ENCODE peak calls at places on chromosome 6, in nine cellular contexts. Y, M, J, V, N, P, Z, L and U are unnamed samples.
A peak's percentile ranks its signal among the peaks of the same experiment; 100 is the strongest.

GRCh38 chr6:37283786-37284185 is 25.8 kb upstream of the TMEM217 start:
- DNase-seq in Y (no peak), M (peak; percentile 95), J (no peak), V (peak; percentile 38), N (no peak), P (no peak), Z (peak; percentile 92), L (no peak), U (no peak)

GRCh38 chr6:22053385-22053997 is 243.3 kb downstream of the PRL start:
- DNase-seq in Y (peak; percentile 15), M (no peak), J (no peak), V (no peak), N (no peak), P (no peak), Z (no peak), L (no peak), U (no peak)

GRCh38 chr6:11888725-11889124 is 110.1 kb upstream of the ADTRP start:
- DNase-seq in Y (no peak), M (no peak), J (no peak), V (no peak), N (no peak), P (no peak), Z (no peak), L (no peak), U (no peak)

GRCh38 chr6:146543940-146544661 is 468 bp downstream of the RAB32 start:
- DNase-seq in Y (no peak), M (peak; percentile 16), J (peak; percentile 49), V (no peak), N (no peak), P (no peak), Z (peak; percentile 80), L (peak; percentile 1), U (no peak)

GRCh38 chr6:26183581-26184408 is 96.6 kb downstream of the HFE start:
- DNase-seq in Y (no peak), M (no peak), J (peak; percentile 85), V (peak; percentile 58), N (no peak), P (peak; percentile 53), Z (peak; percentile 82), L (peak; percentile 41), U (no peak)

GRCh38 chr6:424741-425417 is 33.3 kb downstream of the IRF4 start:
- DNase-seq in Y (no peak), M (no peak), J (peak; percentile 8), V (no peak), N (no peak), P (no peak), Z (no peak), L (no peak), U (no peak)

GRCh38 chr6:126268087-126268486 is 71.8 kb upstream of the CENPW start:
- DNase-seq in Y (no peak), M (no peak), J (no peak), V (no peak), N (no peak), P (no peak), Z (no peak), L (no peak), U (no peak)

GRCh38 chr6:116461563-116462507 is 660 bp downstream of the CALHM6 start:
- DNase-seq in Y (peak; percentile 48), M (no peak), J (peak; percentile 52), V (no peak), N (peak; percentile 3), P (peak; percentile 66), Z (peak; percentile 67), L (peak; percentile 48), U (no peak)

GRCh38 chr6:89803271-89803670 is 16.3 kb downstream of the MDN1 start:
- DNase-seq in Y (no peak), M (no peak), J (no peak), V (no peak), N (no peak), P (no peak), Z (no peak), L (no peak), U (no peak)

GRCh38 chr6:139923964-139924475 is 549.6 kb upstream of the CITED2 start:
- DNase-seq in Y (no peak), M (no peak), J (no peak), V (no peak), N (no peak), P (no peak), Z (no peak), L (no peak), U (no peak)

GRCh38 chr6:38997128-38997761 is 51.3 kb upstream of the GLP1R start:
- DNase-seq in Y (peak; percentile 34), M (no peak), J (peak; percentile 14), V (no peak), N (no peak), P (no peak), Z (no peak), L (peak; percentile 43), U (no peak)

GRCh38 chr6:100138346-100139022 is 144.5 kb upstream of the MCHR2 start:
- DNase-seq in Y (no peak), M (no peak), J (no peak), V (no peak), N (no peak), P (no peak), Z (no peak), L (no peak), U (no peak)

GRCh38 chr6:139882977-139883728 is 508.7 kb upstream of the CITED2 start:
- DNase-seq in Y (peak; percentile 45), M (no peak), J (peak; percentile 26), V (no peak), N (no peak), P (no peak), Z (no peak), L (no peak), U (no peak)

GRCh38 chr6:40302856-40303449 is 284.2 kb downstream of the LRFN2 start:
- DNase-seq in Y (no peak), M (no peak), J (no peak), V (no peak), N (no peak), P (no peak), Z (no peak), L (no peak), U (no peak)

GRCh38 chr6:16130437-16130891 is 1.6 kb downstream of the MYLIP start:
- DNase-seq in Y (no peak), M (peak; percentile 28), J (no peak), V (no peak), N (no peak), P (no peak), Z (no peak), L (no peak), U (no peak)

GRCh38 chr6:41785689-41786450 is 1.6 kb upstream of the TOMM6 start:
- DNase-seq in Y (no peak), M (no peak), J (no peak), V (no peak), N (no peak), P (no peak), Z (no peak), L (peak; percentile 13), U (no peak)

GRCh38 chr6:138372711-138373463 is 4.8 kb upstream of the SMIM28 start:
- DNase-seq in Y (no peak), M (no peak), J (peak; percentile 46), V (no peak), N (no peak), P (no peak), Z (no peak), L (no peak), U (no peak)

GRCh38 chr6:69022991-69023390 is 387.9 kb downstream of the ADGRB3 start:
- DNase-seq in Y (no peak), M (no peak), J (peak; percentile 63), V (no peak), N (no peak), P (no peak), Z (no peak), L (no peak), U (peak; percentile 2)

GRCh38 chr6:44697333-44697732 is 309.8 kb downstream of the CDC5L start:
- DNase-seq in Y (no peak), M (peak; percentile 27), J (no peak), V (no peak), N (no peak), P (no peak), Z (no peak), L (no peak), U (no peak)

GRCh38 chr6:84177253-84177652 is 50.2 kb downstream of the CEP162 start:
- DNase-seq in Y (peak; percentile 58), M (peak; percentile 13), J (no peak), V (no peak), N (no peak), P (no peak), Z (no peak), L (no peak), U (no peak)

GRCh38 chr6:17354700-17355403 is 38.5 kb upstream of the CAP2 start:
- DNase-seq in Y (no peak), M (no peak), J (no peak), V (no peak), N (no peak), P (no peak), Z (no peak), L (no peak), U (no peak)

GRCh38 chr6:30894381-30894780 is 10.1 kb downstream of the DDR1 start:
- DNase-seq in Y (no peak), M (no peak), J (no peak), V (no peak), N (no peak), P (no peak), Z (no peak), L (no peak), U (no peak)

GRCh38 chr6:136201735-136202134 is 48.4 kb downstream of the MTFR2 start:
- DNase-seq in Y (no peak), M (no peak), J (no peak), V (no peak), N (no peak), P (no peak), Z (no peak), L (no peak), U (no peak)

GRCh38 chr6:68197356-68197755 is 437.7 kb upstream of the ADGRB3 start:
- DNase-seq in Y (no peak), M (no peak), J (no peak), V (no peak), N (no peak), P (no peak), Z (no peak), L (no peak), U (no peak)

GRCh38 chr6:42819803-42820508 is 38.1 kb downstream of the BICRAL start:
- DNase-seq in Y (peak; percentile 26), M (no peak), J (peak; percentile 30), V (no peak), N (no peak), P (no peak), Z (no peak), L (no peak), U (no peak)

GRCh38 chr6:108888052-108888451 is 39.8 kb downstream of the ARMC2 start:
- DNase-seq in Y (no peak), M (no peak), J (peak; percentile 56), V (no peak), N (no peak), P (no peak), Z (no peak), L (no peak), U (no peak)

GRCh38 chr6:9168669-9169068 is 733.3 kb upstream of the SLC35B3 start:
- DNase-seq in Y (no peak), M (no peak), J (no peak), V (no peak), N (no peak), P (no peak), Z (no peak), L (no peak), U (no peak)

GRCh38 chr6:105452924-105453756 is 50.3 kb upstream of the PREP start:
- DNase-seq in Y (peak; percentile 44), M (no peak), J (no peak), V (no peak), N (no peak), P (peak; percentile 58), Z (no peak), L (peak; percentile 10), U (no peak)

GRCh38 chr6:134379086-134379485 is 61.2 kb upstream of the SGK1 start:
- DNase-seq in Y (no peak), M (no peak), J (no peak), V (no peak), N (no peak), P (no peak), Z (no peak), L (peak; percentile 26), U (peak; percentile 97)

GRCh38 chr6:108561742-108562502 is 1.2 kb downstream of the FOXO3 start:
- DNase-seq in Y (no peak), M (peak; percentile 34), J (peak; percentile 42), V (no peak), N (no peak), P (no peak), Z (peak; percentile 73), L (no peak), U (no peak)

GRCh38 chr6:116370717-116371383 is at the start of gene DSE:
- DNase-seq in Y (peak; percentile 61), M (peak; percentile 68), J (peak; percentile 77), V (peak; percentile 76), N (peak; percentile 13), P (peak; percentile 68), Z (peak; percentile 94), L (peak; percentile 72), U (peak; percentile 48)